ENCODE peak calls at places on chromosomes 2 and 18, in eight cellular contexts. R, X, N, G, E, D, S and O are unnamed samples.

GRCh38 chr2:156405586-156405985 is 30.6 kb upstream of the GPD2 start:
- DNase-seq in S (no peak), E (peak), N (no peak), R (no peak), X (peak), G (no peak), D (no peak), O (peak)

GRCh38 chr2:42547446-42548295 is 20.8 kb upstream of the MTA3 start:
- DNase-seq in S (no peak), G (no peak), N (no peak), R (no peak), E (no peak), D (no peak), X (no peak), O (no peak)

GRCh38 chr18:48018806-48019295 is 88.4 kb upstream of the SMAD2 start:
- DNase-seq in R (no peak), D (no peak), S (no peak), G (no peak), E (no peak), X (peak), N (no peak), O (no peak)

GRCh38 chr2:197273485-197273884 is 37.1 kb downstream of the ANKRD44 start:
- DNase-seq in G (no peak), N (no peak), S (no peak), D (no peak), X (no peak), E (no peak), R (no peak), O (no peak)

GRCh38 chr2:105328281-105329196 is 996 bp downstream of the TGFBRAP1 start:
- DNase-seq in X (peak), R (peak), G (peak), N (no peak), S (no peak), E (peak), D (no peak), O (no peak)

GRCh38 chr2:236178921-236179652 is 10.9 kb upstream of the GBX2 start:
- DNase-seq in E (no peak), S (no peak), R (no peak), D (peak), G (no peak), N (no peak), X (peak), O (no peak)

GRCh38 chr2:145764631-145765030 is 1244.7 kb upstream of the ZEB2 start:
- DNase-seq in R (no peak), S (no peak), E (no peak), G (no peak), D (no peak), N (no peak), X (peak), O (no peak)

GRCh38 chr2:43212931-43213330 is 13.5 kb downstream of the ZFP36L2 start:
- DNase-seq in E (no peak), N (no peak), R (no peak), G (no peak), X (no peak), D (no peak), S (no peak), O (no peak)

GRCh38 chr2:239089884-239090283 is 242.0 kb downstream of the TWIST2 start:
- DNase-seq in R (no peak), X (no peak), E (no peak), D (no peak), G (no peak), S (no peak), N (no peak), O (no peak)

GRCh38 chr18:39698436-39698835 is 2132.8 kb upstream of the CELF4 start:
- DNase-seq in G (no peak), R (no peak), X (no peak), S (no peak), E (no peak), N (no peak), D (no peak), O (no peak)

GRCh38 chr2:98088261-98088660 is 1.3 kb downstream of the VWA3B start:
- DNase-seq in X (no peak), D (no peak), N (no peak), E (no peak), G (peak), S (no peak), R (no peak), O (no peak)

GRCh38 chr2:25877431-25878360 is 591 bp downstream of the ASXL2 start:
- DNase-seq in X (peak), D (peak), E (peak), G (peak), R (peak), S (peak), N (no peak), O (peak)

GRCh38 chr2:164847291-164847690 is 5.7 kb upstream of the COBLL1 start:
- DNase-seq in X (no peak), N (no peak), D (no peak), G (no peak), S (no peak), R (no peak), E (no peak), O (no peak)

GRCh38 chr18:23068692-23069305 is 66.5 kb upstream of the CABLES1 start:
- DNase-seq in X (no peak), S (no peak), D (no peak), E (no peak), N (no peak), R (no peak), G (no peak), O (no peak)

GRCh38 chr2:98412751-98413445 is 31.8 kb upstream of the INPP4A start:
- DNase-seq in S (peak), D (peak), R (peak), N (no peak), E (peak), G (peak), X (peak), O (peak)

GRCh38 chr2:231579560-231579959 is 13.1 kb upstream of the TEX44 start:
- DNase-seq in X (no peak), E (no peak), R (no peak), D (no peak), S (no peak), G (no peak), N (no peak), O (no peak)

GRCh38 chr2:236133410-236134012 is 34.7 kb downstream of the GBX2 start:
- DNase-seq in G (no peak), N (no peak), R (no peak), D (no peak), X (no peak), E (no peak), S (no peak), O (no peak)